ENCODE peak calls at places on chromosome 9, in four cellular contexts. Z, R, I and P are unnamed samples. For H3K4me1, the result is how much of the 10 kb centered on the place peaks cover.

GRCh38 chr9:4167040-4167671 is 132.7 kb downstream of the GLIS3 start:
- DNase-seq in R (no peak), Z (no peak), I (peak), P (no peak)

GRCh38 chr9:96317335-96317980 is 15.5 kb upstream of the HSD17B3 start:
- DNase-seq in I (peak), R (peak), Z (peak), P (peak)

GRCh38 chr9:71285191-71285656 is 163.8 kb upstream of the TRPM3 start:
- DNase-seq in Z (peak), R (peak), I (peak), P (peak)

GRCh38 chr9:126016579-126017290 is 269.6 kb downstream of the PBX3 start:
- DNase-seq in R (peak), I (no peak), Z (no peak), P (no peak)

GRCh38 chr9:98569070-98569469 is 139.7 kb downstream of the GABBR2 start:
- DNase-seq in I (no peak), R (peak), Z (no peak), P (no peak)

GRCh38 chr9:4118666-4119065 is 181.2 kb downstream of the GLIS3 start:
- DNase-seq in R (no peak), Z (no peak), I (peak), P (no peak)

GRCh38 chr9:101995231-101995630 is 256.8 kb upstream of the GRIN3A start:
- DNase-seq in I (no peak), R (no peak), Z (no peak), P (no peak)

GRCh38 chr9:98709968-98710965 is 1.5 kb upstream of the GABBR2 start:
- DNase-seq in I (peak), Z (no peak), R (peak), P (peak)

GRCh38 chr9:112000743-112001142 is 104.1 kb downstream of the UGCG start:
- DNase-seq in I (no peak), Z (no peak), R (no peak), P (no peak)

GRCh38 chr9:76159288-76159926 is 234.8 kb downstream of the RFK start:
- DNase-seq in I (no peak), Z (no peak), R (no peak), P (no peak)

GRCh38 chr9:89400398-89401116 is 82.3 kb downstream of the SECISBP2 start:
- DNase-seq in R (no peak), Z (no peak), I (no peak), P (no peak)

GRCh38 chr9:72996106-72996505 is 43.3 kb upstream of the ALDH1A1 start:
- DNase-seq in Z (no peak), R (no peak), I (no peak), P (peak)

GRCh38 chr9:34158362-34158869 is 20.4 kb upstream of the UBAP1 start:
- DNase-seq in R (no peak), I (peak), Z (no peak), P (no peak)

GRCh38 chr9:132935021-132935420 is 9.4 kb downstream of the TSC1 start:
- DNase-seq in I (no peak), Z (no peak), R (no peak), P (no peak)

GRCh38 chr9:98935064-98935463 is 8.6 kb upstream of the COL15A1 start:
- DNase-seq in Z (no peak), I (no peak), R (no peak), P (no peak)

GRCh38 chr9:102225806-102226441 is 487.5 kb upstream of the GRIN3A start:
- DNase-seq in Z (no peak), I (no peak), R (no peak), P (no peak)

GRCh38 chr9:37209431-37210386 is 89.3 kb downstream of the ZCCHC7 start:
- DNase-seq in Z (no peak), I (peak), R (peak), P (peak)

GRCh38 chr9:127987103-127987614 is 6.4 kb upstream of the EEIG1 start:
- DNase-seq in Z (no peak), I (no peak), R (no peak), P (no peak)

GRCh38 chr9:96126321-96126881 is 175.6 kb downstream of the HSD17B3 start:
- DNase-seq in Z (no peak), R (peak), I (peak), P (no peak)

GRCh38 chr9:137905740-137906139 is 28.2 kb downstream of the CACNA1B start:
- DNase-seq in R (no peak), Z (no peak), I (no peak), P (no peak)

GRCh38 chr9:94086468-94086867 is 2.2 kb downstream of the PTPDC1 start:
- DNase-seq in I (peak), Z (peak), R (no peak), P (peak)

GRCh38 chr9:72557549-72557948 is 36.1 kb downstream of the TMC1 start:
- DNase-seq in Z (peak), I (peak), R (no peak), P (peak)

GRCh38 chr9:94183240-94183999 is 75.7 kb upstream of the ZNF169 start:
- DNase-seq in Z (no peak), I (no peak), R (no peak), P (no peak)

GRCh38 chr9:109164040-109164439 is 3.0 kb downstream of the FRRS1L start:
- DNase-seq in I (no peak), Z (no peak), R (no peak), P (no peak)

GRCh38 chr9:89961616-89962341 is 357.0 kb downstream of the GADD45G start:
- DNase-seq in I (peak), Z (no peak), R (no peak), P (no peak)

GRCh38 chr9:90925581-90926257 is 124.1 kb downstream of the SYK start:
- DNase-seq in I (peak), R (no peak), Z (no peak), P (peak)

GRCh38 chr9:34547960-34548603 is 25.3 kb upstream of the ENHO start:
- DNase-seq in Z (peak), I (peak), R (peak), P (peak)

GRCh38 chr9:97848582-97849237 is 4.3 kb upstream of the FOXE1 start:
- DNase-seq in I (no peak), R (peak), Z (no peak), P (no peak)

GRCh38 chr9:108478871-108479332 is 376.9 kb downstream of the ACTL7B start:
- DNase-seq in R (no peak), Z (no peak), I (peak), P (peak)

GRCh38 chr9:105832311-105832710 is 138.0 kb downstream of the TMEM38B start:
- DNase-seq in I (no peak), R (no peak), Z (no peak), P (no peak)

GRCh38 chr9:68715181-68715456 is 10.1 kb downstream of the PIP5K1B start:
- DNase-seq in Z (no peak), R (no peak), I (no peak), P (no peak)

GRCh38 chr9:75993434-75993833 is 103.0 kb downstream of the PCSK5 start:
- DNase-seq in Z (peak), R (no peak), I (peak), P (peak)

GRCh38 chr9:98627291-98627690 is 81.4 kb downstream of the GABBR2 start:
- DNase-seq in R (no peak), Z (no peak), I (peak), P (no peak)

GRCh38 chr9:116998305-116998704 is 311.2 kb downstream of the TRIM32 start:
- DNase-seq in Z (no peak), R (peak), I (peak), P (no peak)

GRCh38 chr9:29208670-29209069 is 1635.4 kb upstream of the C9orf72 start:
- DNase-seq in R (no peak), Z (no peak), I (no peak), P (no peak)

GRCh38 chr9:6076856-6077255 is 61.4 kb upstream of the RANBP6 start:
- DNase-seq in R (no peak), Z (no peak), I (no peak), P (no peak)

GRCh38 chr9:121604242-121604641 is 47.2 kb upstream of the DAB2IP start:
- DNase-seq in I (no peak), Z (no peak), R (no peak), P (no peak)

GRCh38 chr9:121601234-121601633 is 50.2 kb upstream of the DAB2IP start:
- DNase-seq in I (peak), Z (no peak), R (no peak), P (no peak)

GRCh38 chr9:121599872-121600585 is 51.4 kb upstream of the DAB2IP start:
- DNase-seq in Z (no peak), I (no peak), R (peak), P (no peak)

GRCh38 chr9:121604654-121605053 is 46.8 kb upstream of the DAB2IP start:
- DNase-seq in I (no peak), Z (no peak), R (no peak), P (no peak)

DNA sequence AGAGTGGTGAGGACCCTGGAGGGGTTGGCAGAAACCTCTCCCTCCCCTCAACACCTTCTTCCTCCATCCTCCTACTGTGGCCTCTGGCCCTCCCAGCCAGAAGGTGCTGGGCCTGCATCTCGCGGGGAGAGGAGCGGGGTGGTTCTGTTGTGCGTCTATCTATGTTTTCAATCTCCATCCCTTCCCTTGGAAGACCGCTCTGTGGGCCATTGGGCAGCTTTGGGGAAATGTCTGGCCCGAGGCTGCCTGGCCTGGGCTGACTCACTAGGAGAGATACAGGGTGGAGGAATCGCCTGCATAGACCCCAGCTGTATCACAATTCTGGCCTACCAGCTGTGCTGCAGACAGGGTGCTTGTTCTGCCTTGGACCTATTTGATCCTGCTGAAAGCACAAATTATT is 48.4 kb upstream of the DAB2IP start:
- DNase-seq in R (no peak), Z (no peak), I (no peak), P (no peak)
- H3K4me1 ChIP-seq in R (under half), Z (under half), I (under half), P (under half)

GRCh38 chr9:113269355-113269754 is 6.0 kb downstream of the CDC26 start:
- DNase-seq in Z (no peak), R (no peak), I (no peak), P (no peak)
- H3K4me2 ChIP-seq in Z (no peak), R (no peak), I (no peak), P (no peak)

DNA sequence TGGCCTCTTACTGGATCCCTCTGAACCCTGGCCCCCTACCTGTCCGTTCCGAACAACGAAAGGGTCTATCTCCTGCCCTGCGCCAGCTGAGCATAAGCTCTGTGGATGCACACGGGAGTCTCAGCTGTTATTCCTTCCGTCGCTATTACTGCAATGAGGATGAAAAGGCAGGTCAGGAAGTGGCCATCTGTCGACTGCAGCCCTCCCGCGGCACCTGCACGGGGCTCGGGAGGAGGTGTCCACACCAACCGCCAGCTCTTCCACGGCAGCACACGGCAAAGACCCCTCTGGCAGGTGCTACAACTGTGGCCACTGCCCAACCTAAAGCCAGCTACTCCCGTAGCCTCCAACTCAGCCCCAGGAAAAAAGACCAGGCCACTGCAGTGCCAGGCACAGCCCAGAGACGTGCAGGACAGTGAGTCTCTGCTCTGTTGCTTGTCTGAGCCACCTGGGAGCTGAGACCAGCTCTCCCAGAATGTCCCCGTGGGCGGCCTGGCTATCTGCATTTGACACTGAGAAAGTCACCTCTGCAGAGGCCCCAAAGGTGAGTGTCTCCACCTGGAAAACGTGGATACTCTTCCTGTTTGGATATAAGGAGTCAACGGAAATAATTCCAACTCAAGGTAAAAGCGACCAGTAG is 19.1 kb downstream of the CAMSAP1 start:
- DNase-seq in I (no peak), Z (no peak), R (no peak), P (no peak)
- H3K4me1 ChIP-seq in I (under half), Z (under half), R (under half), P (under half)

GRCh38 chr9:486156-486555 is 271.5 kb downstream of the DOCK8 start:
- DNase-seq in Z (no peak), R (no peak), I (no peak), P (no peak)
- H3K4me2 ChIP-seq in Z (no peak), R (no peak), I (no peak), P (no peak)

GRCh38 chr9:22241611-22242010 is 205.0 kb upstream of the DMRTA1 start:
- DNase-seq in R (no peak), I (no peak), Z (no peak), P (no peak)
- H3K4me1 ChIP-seq in R (under half), I (under half), Z (under half), P (under half)

DNA sequence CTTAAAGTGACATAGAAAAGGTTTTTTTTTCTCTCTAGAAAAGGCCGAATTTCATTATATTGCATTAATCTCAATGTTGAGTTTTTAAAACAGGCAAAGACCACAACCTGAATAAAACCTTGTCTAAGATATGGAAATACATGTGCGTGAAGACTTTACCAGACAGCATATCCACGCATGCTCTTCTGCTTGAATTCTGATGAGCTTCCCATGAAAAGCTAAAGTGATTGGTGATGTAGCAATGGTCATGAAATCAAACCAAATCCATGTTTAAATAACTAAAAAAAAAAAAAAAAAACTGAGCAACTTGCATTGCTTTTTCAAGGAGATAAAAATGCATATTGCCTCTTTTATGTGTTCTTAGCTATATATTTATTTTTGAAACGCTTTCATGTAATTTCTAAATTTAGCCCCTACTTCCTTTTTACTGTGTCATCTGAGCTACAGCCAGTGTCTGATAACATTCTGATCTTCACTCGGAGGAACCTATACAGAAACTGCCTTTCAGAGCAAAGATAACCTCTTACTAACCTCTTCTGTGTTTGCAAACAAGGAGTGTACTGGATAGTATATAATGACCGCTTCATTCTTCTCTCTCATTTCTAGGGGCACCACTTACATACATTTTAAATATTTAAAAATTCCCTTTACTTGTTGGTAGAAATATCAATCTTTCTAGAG is 179.1 kb upstream of the GNA14 start:
- DNase-seq in R (no peak), Z (no peak), I (no peak), P (peak)
- H3K4me2 ChIP-seq in R (no peak), Z (no peak), I (no peak), P (no peak)

DNA sequence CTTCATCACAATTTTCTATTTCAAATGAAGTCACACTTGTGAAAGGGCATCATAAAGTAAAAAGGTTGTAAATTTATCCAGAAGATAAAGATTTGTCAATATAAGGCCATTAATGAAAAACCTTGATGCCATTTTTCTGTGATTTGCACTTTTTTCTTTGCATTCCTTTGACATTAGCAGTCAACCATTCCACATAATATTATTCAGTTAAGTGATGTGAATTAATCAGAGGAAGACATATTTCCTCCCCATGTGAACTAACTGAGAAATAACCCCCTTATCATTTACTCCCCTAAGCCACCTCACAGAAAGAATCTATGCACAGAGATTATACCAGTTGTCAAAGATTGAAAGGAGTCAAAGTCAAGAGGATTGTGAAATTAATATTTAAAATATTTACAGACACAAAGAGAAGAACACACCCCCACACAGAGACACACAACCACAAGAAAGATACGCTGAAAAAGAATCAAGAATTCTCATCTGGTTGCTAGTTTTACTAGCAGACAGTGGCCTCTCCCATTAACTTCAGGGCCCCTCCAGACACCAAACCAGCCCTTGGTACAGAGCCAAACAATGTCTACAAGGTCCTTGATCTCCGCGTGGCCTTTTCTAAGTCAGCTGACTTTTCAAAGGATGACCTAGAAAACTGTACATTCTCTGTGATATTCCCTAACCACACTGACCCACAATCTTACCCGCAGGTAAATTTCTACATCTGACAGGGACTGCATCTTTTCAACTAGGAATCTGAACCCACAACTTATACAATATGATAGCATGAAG is 29.5 kb downstream of the GNAQ start:
- DNase-seq in I (no peak), R (no peak), Z (no peak), P (peak)
- H3K4me1 ChIP-seq in I (under half), R (under half), Z (under half), P (half or more)

DNA sequence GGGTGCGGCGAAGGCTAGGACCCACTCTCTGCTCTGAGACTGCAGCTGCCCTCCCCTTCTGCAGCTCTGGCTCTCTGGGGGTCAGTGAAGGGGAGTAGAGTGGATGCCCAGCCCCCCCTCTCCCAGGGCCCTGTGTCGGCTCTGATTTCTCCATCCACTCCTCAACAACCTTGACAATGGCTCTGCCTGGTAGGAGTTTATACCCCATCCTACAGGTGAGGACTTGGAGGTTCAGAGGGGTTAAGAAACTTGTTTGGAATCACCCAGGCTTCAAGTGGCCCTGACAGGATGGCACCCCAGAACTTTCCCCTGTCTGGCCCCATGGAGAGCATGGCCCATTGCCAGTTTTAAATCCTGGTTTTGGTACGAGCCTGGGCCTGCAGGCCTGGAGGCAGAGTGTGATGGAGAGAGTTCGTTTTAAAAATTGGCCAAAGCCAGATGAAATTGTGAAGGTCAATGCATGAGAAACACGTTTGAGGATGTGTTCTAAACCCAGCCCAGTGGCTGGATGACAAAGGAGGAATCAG is 22.3 kb downstream of the NCS1 start:
- DNase-seq in Z (no peak), R (no peak), I (no peak), P (no peak)
- H3K4me2 ChIP-seq in Z (no peak), R (no peak), I (no peak), P (no peak)

GRCh38 chr9:124852829-124853531 is at the start of gene WDR38:
- DNase-seq in Z (peak), I (peak), R (peak), P (peak)

GRCh38 chr9:124853605-124854143 is 414 bp downstream of the WDR38 start:
- DNase-seq in R (no peak), Z (no peak), I (no peak), P (no peak)

GRCh38 chr9:124854822-124855221 is 1.6 kb downstream of the WDR38 start:
- DNase-seq in R (no peak), Z (no peak), I (no peak), P (no peak)

GRCh38 chr9:124855566-124855943 is 2.3 kb downstream of the WDR38 start:
- DNase-seq in Z (no peak), R (no peak), I (no peak), P (no peak)

GRCh38 chr9:124854161-124854560 is 901 bp downstream of the WDR38 start:
- DNase-seq in Z (no peak), R (no peak), I (no peak), P (no peak)
- H3K4me1 ChIP-seq in Z (under half), R (under half), I (under half), P (under half)